ENCODE peak calls at places on chromosomes 2 and 18, in four cellular contexts. One of them, this sample, is unnamed.

GRCh38 chr2:117851969-117852368 is 37.5 kb downstream of the DDX18 start:
- DNase-seq in K562: no peak
- DNase-seq in IMR-90: no peak
- DNase-seq in HepG2: no peak
- DNase-seq in this sample: no peak

GRCh38 chr2:159290289-159290907 is 3.9 kb upstream of the WDSUB1 start:
- DNase-seq in K562: no peak
- DNase-seq in IMR-90: peak; percentile 94
- DNase-seq in HepG2: peak; percentile 33
- DNase-seq in this sample: no peak

GRCh38 chr2:241417626-241418025 is 61.5 kb downstream of the FARP2 start:
- DNase-seq in K562: no peak
- DNase-seq in IMR-90: no peak
- DNase-seq in HepG2: peak; percentile 66
- DNase-seq in this sample: no peak

GRCh38 chr2:107334311-107334710 is 448.3 kb upstream of the ST6GAL2 start:
- DNase-seq in K562: no peak
- DNase-seq in IMR-90: no peak
- DNase-seq in HepG2: no peak
- DNase-seq in this sample: no peak

GRCh38 chr18:58970943-58971799 is 106.5 kb downstream of the ZNF532 start:
- DNase-seq in K562: no peak
- DNase-seq in IMR-90: no peak
- DNase-seq in HepG2: no peak
- DNase-seq in this sample: peak; percentile 76

GRCh38 chr2:210955591-210955990 is 399.2 kb downstream of the CPS1 start:
- DNase-seq in K562: no peak
- DNase-seq in IMR-90: peak; percentile 46
- DNase-seq in HepG2: peak; percentile 63
- DNase-seq in this sample: no peak

GRCh38 chr2:113156278-113157107 is 17.3 kb upstream of the PSD4 start:
- DNase-seq in K562: no peak
- DNase-seq in IMR-90: no peak
- DNase-seq in HepG2: peak; percentile 85
- DNase-seq in this sample: no peak

GRCh38 chr2:60091311-60091710 is 462.1 kb downstream of the BCL11A start:
- DNase-seq in K562: no peak
- DNase-seq in IMR-90: no peak
- DNase-seq in HepG2: no peak
- DNase-seq in this sample: no peak

GRCh38 chr2:219644801-219645480 is 17.5 kb downstream of the SLC4A3 start:
- DNase-seq in K562: no peak
- DNase-seq in IMR-90: no peak
- DNase-seq in HepG2: no peak
- DNase-seq in this sample: no peak

GRCh38 chr18:76519156-76519549 is 24.1 kb upstream of the ZNF516 start:
- DNase-seq in K562: no peak
- DNase-seq in IMR-90: no peak
- DNase-seq in HepG2: no peak
- DNase-seq in this sample: no peak

GRCh38 chr2:113179446-113180045 is 5.8 kb downstream of the PSD4 start:
- DNase-seq in K562: no peak
- DNase-seq in IMR-90: no peak
- DNase-seq in HepG2: no peak
- DNase-seq in this sample: no peak

GRCh38 chr2:58097025-58097424 is 50.4 kb downstream of the VRK2 start:
- DNase-seq in K562: no peak
- DNase-seq in IMR-90: no peak
- DNase-seq in HepG2: no peak
- DNase-seq in this sample: no peak

GRCh38 chr18:3037423-3037915 is 24.5 kb upstream of the LPIN2 start:
- DNase-seq in K562: peak; percentile 73
- DNase-seq in IMR-90: peak; percentile 90
- DNase-seq in HepG2: peak; percentile 98
- DNase-seq in this sample: peak; percentile 77

GRCh38 chr2:70975237-70975636 is 3.2 kb upstream of the ANKRD53 start:
- DNase-seq in K562: peak; percentile 45
- DNase-seq in IMR-90: no peak
- DNase-seq in HepG2: no peak
- DNase-seq in this sample: no peak

GRCh38 chr2:70984576-70985282 is 6.3 kb downstream of the ANKRD53 start:
- DNase-seq in K562: peak; percentile 66
- DNase-seq in IMR-90: peak; percentile 37
- DNase-seq in HepG2: no peak
- DNase-seq in this sample: no peak

GRCh38 chr2:37688771-37689468 is 17.5 kb upstream of the CDC42EP3 start:
- DNase-seq in K562: no peak
- DNase-seq in IMR-90: peak; percentile 91
- DNase-seq in HepG2: no peak
- DNase-seq in this sample: no peak

GRCh38 chr2:23745726-23746105 is 181.2 kb downstream of the ATAD2B start:
- DNase-seq in K562: no peak
- DNase-seq in IMR-90: peak; percentile 49
- DNase-seq in HepG2: no peak
- DNase-seq in this sample: no peak

GRCh38 chr2:67952066-67952465 is 110.7 kb downstream of the C1D start:
- DNase-seq in K562: no peak
- DNase-seq in IMR-90: no peak
- DNase-seq in HepG2: no peak
- DNase-seq in this sample: peak; percentile 8

GRCh38 chr2:240996161-240996833 is 2.1 kb upstream of the SNED1 start:
- DNase-seq in K562: no peak
- DNase-seq in IMR-90: no peak
- DNase-seq in HepG2: no peak
- DNase-seq in this sample: no peak

GRCh38 chr2:189363559-189363958 is 77.7 kb upstream of the WDR75 start:
- DNase-seq in K562: no peak
- DNase-seq in IMR-90: peak; percentile 65
- DNase-seq in HepG2: peak; percentile 44
- DNase-seq in this sample: no peak

GRCh38 chr18:52636536-52636935 is 296.5 kb downstream of the DCC start:
- DNase-seq in K562: no peak
- DNase-seq in IMR-90: no peak
- DNase-seq in HepG2: peak; percentile 1
- DNase-seq in this sample: no peak

GRCh38 chr2:39663187-39663930 is 2.4 kb upstream of the TMEM178A start:
- DNase-seq in K562: no peak
- DNase-seq in IMR-90: peak; percentile 29
- DNase-seq in HepG2: no peak
- DNase-seq in this sample: no peak

GRCh38 chr2:237692601-237693079 is 65.3 kb downstream of the LRRFIP1 start:
- DNase-seq in K562: no peak
- DNase-seq in IMR-90: no peak
- DNase-seq in HepG2: no peak
- DNase-seq in this sample: no peak

GRCh38 chr2:201781583-201782051 is 884 bp upstream of the ALS2 start:
- DNase-seq in K562: no peak
- DNase-seq in IMR-90: no peak
- DNase-seq in HepG2: no peak
- DNase-seq in this sample: no peak

GRCh38 chr2:14634223-14634884 is 1.8 kb downstream of the LRATD1 start:
- DNase-seq in K562: peak; percentile 55
- DNase-seq in IMR-90: peak; percentile 54
- DNase-seq in HepG2: peak; percentile 11
- DNase-seq in this sample: no peak
- TF ChIP-seq MXI1 in K562: no peak
- TF ChIP-seq MXI1 in IMR-90: no peak
- TF ChIP-seq MXI1 in HepG2: no peak
- TF ChIP-seq MXI1 in this sample: no peak

GRCh38 chr2:169031202-169031601 is at the start of gene ABCB11:
- DNase-seq in K562: no peak
- DNase-seq in IMR-90: no peak
- DNase-seq in HepG2: no peak
- DNase-seq in this sample: no peak
- TF ChIP-seq MXI1 in K562: no peak
- TF ChIP-seq MXI1 in IMR-90: no peak
- TF ChIP-seq MXI1 in HepG2: no peak
- TF ChIP-seq MXI1 in this sample: no peak

DNA sequence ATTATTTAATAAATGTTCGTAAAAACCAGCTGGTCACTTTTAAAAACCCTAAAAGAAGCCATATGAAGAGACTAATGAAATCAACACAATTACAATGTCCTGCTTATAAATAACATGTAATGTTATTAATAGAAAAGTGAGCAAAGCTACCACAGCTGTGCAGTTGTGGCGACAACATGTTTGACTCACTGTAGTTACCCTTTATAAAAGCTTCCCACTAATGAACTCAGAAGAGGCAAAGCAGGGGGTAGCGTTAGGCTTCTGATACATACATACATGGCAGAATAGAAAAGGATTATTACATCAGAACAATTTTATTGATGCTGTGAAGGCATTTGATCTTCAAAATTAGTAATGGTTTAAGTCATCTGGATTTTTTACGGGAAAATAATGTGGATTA is 219.7 kb downstream of the SLC4A10 start:
- DNase-seq in K562: no peak
- DNase-seq in IMR-90: no peak
- DNase-seq in HepG2: no peak
- DNase-seq in this sample: no peak
- TF ChIP-seq MXI1 in K562: no peak
- TF ChIP-seq MXI1 in IMR-90: no peak
- TF ChIP-seq MXI1 in HepG2: no peak
- TF ChIP-seq MXI1 in this sample: no peak

GRCh38 chr2:28399289-28399688 is 6.6 kb downstream of the FOSL2 start:
- DNase-seq in K562: no peak
- DNase-seq in IMR-90: no peak
- DNase-seq in HepG2: no peak
- DNase-seq in this sample: no peak

GRCh38 chr2:28397043-28397381 is 4.4 kb downstream of the FOSL2 start:
- DNase-seq in K562: no peak
- DNase-seq in IMR-90: no peak
- DNase-seq in HepG2: no peak
- DNase-seq in this sample: no peak

GRCh38 chr2:28400434-28400833 is 7.8 kb downstream of the FOSL2 start:
- DNase-seq in K562: no peak
- DNase-seq in IMR-90: no peak
- DNase-seq in HepG2: no peak
- DNase-seq in this sample: no peak

GRCh38 chr2:28399946-28400345 is 7.3 kb downstream of the FOSL2 start:
- DNase-seq in K562: no peak
- DNase-seq in IMR-90: no peak
- DNase-seq in HepG2: no peak
- DNase-seq in this sample: no peak

GRCh38 chr2:28398101-28398834 is 5.6 kb downstream of the FOSL2 start:
- DNase-seq in K562: no peak
- DNase-seq in IMR-90: peak; percentile 74
- DNase-seq in HepG2: no peak
- DNase-seq in this sample: no peak
- TF ChIP-seq MXI1 in K562: no peak
- TF ChIP-seq MXI1 in IMR-90: no peak
- TF ChIP-seq MXI1 in HepG2: no peak
- TF ChIP-seq MXI1 in this sample: no peak

DNA sequence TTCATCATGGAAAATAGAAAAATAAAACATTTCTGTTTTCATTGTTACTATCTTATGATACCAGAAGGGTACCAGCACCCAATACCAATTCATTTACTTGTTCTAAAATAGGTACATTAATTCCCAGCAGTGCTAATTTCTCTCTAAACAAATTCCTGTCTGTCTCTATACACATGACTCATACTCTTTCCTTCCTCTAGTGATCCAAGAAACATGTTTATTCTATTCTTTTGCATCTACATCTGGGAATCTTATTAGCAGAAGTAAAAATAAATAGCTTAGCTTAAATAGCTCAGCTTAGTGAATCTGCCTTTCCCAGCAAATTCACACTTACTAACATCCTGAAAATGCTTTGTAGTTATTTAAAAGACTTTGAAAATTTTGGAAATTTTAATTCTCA is 84.5 kb upstream of the MAPRE2 start:
- DNase-seq in K562: no peak
- DNase-seq in IMR-90: peak; percentile 58
- DNase-seq in HepG2: no peak
- DNase-seq in this sample: no peak
- TF ChIP-seq MXI1 in K562: no peak
- TF ChIP-seq MXI1 in IMR-90: no peak
- TF ChIP-seq MXI1 in HepG2: no peak
- TF ChIP-seq MXI1 in this sample: no peak

GRCh38 chr2:105323117-105323516 is 6.4 kb downstream of the TGFBRAP1 start:
- DNase-seq in K562: no peak
- DNase-seq in IMR-90: no peak
- DNase-seq in HepG2: no peak
- DNase-seq in this sample: no peak

GRCh38 chr2:105324732-105325131 is 4.8 kb downstream of the TGFBRAP1 start:
- DNase-seq in K562: no peak
- DNase-seq in IMR-90: peak; percentile 62
- DNase-seq in HepG2: no peak
- DNase-seq in this sample: no peak

GRCh38 chr2:105328281-105329196 is 996 bp downstream of the TGFBRAP1 start:
- DNase-seq in K562: no peak
- DNase-seq in IMR-90: peak; percentile 50
- DNase-seq in HepG2: peak; percentile 39
- DNase-seq in this sample: no peak

GRCh38 chr2:105327690-105328089 is 1.8 kb downstream of the TGFBRAP1 start:
- DNase-seq in K562: no peak
- DNase-seq in IMR-90: no peak
- DNase-seq in HepG2: no peak
- DNase-seq in this sample: no peak

DNA sequence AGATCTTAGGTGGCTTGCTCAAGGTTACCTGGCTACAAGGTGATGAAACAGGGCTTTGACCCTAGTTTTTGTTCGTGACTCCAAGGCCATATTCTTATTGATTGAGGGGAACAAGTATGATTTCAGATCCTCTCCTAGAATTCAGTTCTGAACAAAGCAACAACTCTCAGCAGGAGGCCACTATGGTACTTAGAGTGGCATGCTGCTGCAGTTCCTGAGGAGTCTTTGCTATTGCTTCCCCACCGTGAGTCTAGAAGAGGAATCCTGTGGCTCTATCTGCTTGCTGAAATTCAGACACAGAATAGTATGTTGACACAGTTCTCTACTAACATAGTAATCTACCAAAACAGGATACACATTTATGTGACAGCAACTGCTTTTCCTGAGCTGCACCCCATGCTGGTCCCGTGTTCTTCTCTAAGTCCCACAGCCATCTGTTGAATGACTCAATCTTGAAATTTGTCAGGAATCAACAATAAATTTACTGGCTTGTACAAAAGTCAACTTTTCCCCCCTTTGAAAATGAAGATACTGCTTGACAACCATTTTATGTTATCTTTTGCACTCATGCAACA is 4.1 kb downstream of the TGFBRAP1 start:
- DNase-seq in K562: no peak
- DNase-seq in IMR-90: peak; percentile 55
- DNase-seq in HepG2: no peak
- DNase-seq in this sample: no peak
- TF ChIP-seq MXI1 in K562: no peak
- TF ChIP-seq MXI1 in IMR-90: no peak
- TF ChIP-seq MXI1 in HepG2: no peak
- TF ChIP-seq MXI1 in this sample: no peak

GRCh38 chr2:191598296-191598695 is 79.6 kb upstream of the NABP1 start:
- DNase-seq in K562: no peak
- DNase-seq in IMR-90: no peak
- DNase-seq in HepG2: no peak
- DNase-seq in this sample: no peak
- TF ChIP-seq MXI1 in K562: no peak
- TF ChIP-seq MXI1 in IMR-90: no peak
- TF ChIP-seq MXI1 in HepG2: no peak
- TF ChIP-seq MXI1 in this sample: no peak